ENCODE peak calls at places on chromosomes 12 and 14, in four cellular contexts. One of them, this sample, is unnamed.

GRCh38 chr14:76501156-76501555 is 125.2 kb downstream of the ESRRB start:
- DNase-seq in HepG2: no peak
- DNase-seq in K562: no peak
- DNase-seq in H1: no peak
- DNase-seq in this sample: no peak

GRCh38 chr12:51351913-51352532 is 5.5 kb upstream of the CELA1 start:
- DNase-seq in HepG2: peak
- DNase-seq in K562: peak
- DNase-seq in H1: peak
- DNase-seq in this sample: peak

GRCh38 chr14:104677506-104678332 is 11.7 kb upstream of the INF2 start:
- DNase-seq in HepG2: no peak
- DNase-seq in K562: peak
- DNase-seq in H1: no peak
- DNase-seq in this sample: peak

GRCh38 chr14:79596531-79596930 is 614.8 kb downstream of the DIO2 start:
- DNase-seq in HepG2: no peak
- DNase-seq in K562: no peak
- DNase-seq in H1: no peak
- DNase-seq in this sample: no peak

GRCh38 chr14:81953419-81953818 is 419.8 kb upstream of the SEL1L start:
- DNase-seq in HepG2: no peak
- DNase-seq in K562: no peak
- DNase-seq in H1: no peak
- DNase-seq in this sample: no peak

GRCh38 chr14:21940887-21941855 is 267.6 kb upstream of the OR4E1 start:
- DNase-seq in HepG2: peak
- DNase-seq in K562: peak
- DNase-seq in H1: no peak
- DNase-seq in this sample: peak

GRCh38 chr12:98745578-98746391 is 100.7 kb downstream of the APAF1 start:
- DNase-seq in HepG2: no peak
- DNase-seq in K562: no peak
- DNase-seq in H1: no peak
- DNase-seq in this sample: peak

GRCh38 chr12:103748002-103748401 is 93.0 kb downstream of the NT5DC3 start:
- DNase-seq in HepG2: no peak
- DNase-seq in K562: no peak
- DNase-seq in H1: no peak
- DNase-seq in this sample: no peak

GRCh38 chr12:118706437-118706836 is 274.9 kb upstream of the SRRM4 start:
- DNase-seq in HepG2: no peak
- DNase-seq in K562: no peak
- DNase-seq in H1: no peak
- DNase-seq in this sample: no peak

GRCh38 chr14:99578541-99579044 is 25.4 kb downstream of the CCDC85C start:
- DNase-seq in HepG2: no peak
- DNase-seq in K562: no peak
- DNase-seq in H1: no peak
- DNase-seq in this sample: no peak

GRCh38 chr14:66143387-66144112 is 342.6 kb upstream of the CCDC196 start:
- DNase-seq in HepG2: no peak
- DNase-seq in K562: no peak
- DNase-seq in H1: no peak
- DNase-seq in this sample: no peak

GRCh38 chr14:103542545-103543088 is 13.6 kb downstream of the TRMT61A start:
- DNase-seq in HepG2: no peak
- DNase-seq in K562: no peak
- DNase-seq in H1: no peak
- DNase-seq in this sample: no peak

GRCh38 chr14:75343914-75344313 is 65.3 kb downstream of the FOS start:
- DNase-seq in HepG2: no peak
- DNase-seq in K562: no peak
- DNase-seq in H1: no peak
- DNase-seq in this sample: no peak

GRCh38 chr14:68547305-68548193 is 245.3 kb downstream of the ZFP36L1 start:
- DNase-seq in HepG2: no peak
- DNase-seq in K562: no peak
- DNase-seq in H1: no peak
- DNase-seq in this sample: no peak

GRCh38 chr12:69027411-69027811 is 94.4 kb upstream of the CPM start:
- DNase-seq in HepG2: no peak
- DNase-seq in K562: no peak
- DNase-seq in H1: no peak
- DNase-seq in this sample: peak

GRCh38 chr14:54669759-54670630 is 103.1 kb downstream of the SAMD4A start:
- DNase-seq in HepG2: no peak
- DNase-seq in K562: no peak
- DNase-seq in H1: no peak
- DNase-seq in this sample: no peak

GRCh38 chr14:102015045-102015685 is 50.8 kb downstream of the DYNC1H1 start:
- DNase-seq in HepG2: no peak
- DNase-seq in K562: no peak
- DNase-seq in H1: no peak
- DNase-seq in this sample: no peak

GRCh38 chr14:24377126-24377525 is 9.1 kb downstream of the NFATC4 start:
- DNase-seq in HepG2: no peak
- DNase-seq in K562: peak
- DNase-seq in H1: no peak
- DNase-seq in this sample: no peak

GRCh38 chr12:62530596-62530995 is 64.0 kb downstream of the MON2 start:
- DNase-seq in HepG2: no peak
- DNase-seq in K562: no peak
- DNase-seq in H1: no peak
- DNase-seq in this sample: no peak

GRCh38 chr14:101068958-101069549 is 165.5 kb upstream of the RTL1 start:
- DNase-seq in HepG2: no peak
- DNase-seq in K562: no peak
- DNase-seq in H1: no peak
- DNase-seq in this sample: peak

GRCh38 chr12:128052341-128052740 is 214.6 kb upstream of the TMEM132C start:
- DNase-seq in HepG2: no peak
- DNase-seq in K562: no peak
- DNase-seq in H1: no peak
- DNase-seq in this sample: no peak

GRCh38 chr12:93896962-93897361 is 219.8 kb downstream of the CRADD start:
- DNase-seq in HepG2: no peak
- DNase-seq in K562: no peak
- DNase-seq in H1: no peak
- DNase-seq in this sample: no peak

GRCh38 chr14:22220427-22220826 is 368.6 kb downstream of the DAD1 start:
- DNase-seq in HepG2: no peak
- DNase-seq in K562: no peak
- DNase-seq in H1: no peak
- DNase-seq in this sample: no peak

GRCh38 chr14:50082308-50082742 is 34.0 kb downstream of the VCPKMT start:
- DNase-seq in HepG2: no peak
- DNase-seq in K562: no peak
- DNase-seq in H1: no peak
- DNase-seq in this sample: no peak

GRCh38 chr12:26396402-26396801 is 201.0 kb downstream of the SSPN start:
- DNase-seq in HepG2: no peak
- DNase-seq in K562: no peak
- DNase-seq in H1: no peak
- DNase-seq in this sample: no peak

GRCh38 chr14:55433880-55434804 is 6.3 kb downstream of the TBPL2 start:
- DNase-seq in HepG2: no peak
- DNase-seq in K562: no peak
- DNase-seq in H1: no peak
- DNase-seq in this sample: no peak

GRCh38 chr12:132346496-132347470 is 17.4 kb upstream of the GALNT9 start:
- DNase-seq in HepG2: no peak
- DNase-seq in K562: no peak
- DNase-seq in H1: no peak
- DNase-seq in this sample: no peak

GRCh38 chr14:104805326-104805678 is 4.4 kb downstream of the ZBTB42 start:
- DNase-seq in HepG2: no peak
- DNase-seq in K562: peak
- DNase-seq in H1: no peak
- DNase-seq in this sample: no peak

GRCh38 chr14:95664546-95664945 is 21.7 kb upstream of the TCL1B start:
- DNase-seq in HepG2: no peak
- DNase-seq in K562: no peak
- DNase-seq in H1: no peak
- DNase-seq in this sample: no peak

GRCh38 chr12:122983789-122984515 is 3.5 kb downstream of the ARL6IP4 start:
- DNase-seq in HepG2: peak
- DNase-seq in K562: peak
- DNase-seq in H1: no peak
- DNase-seq in this sample: peak

GRCh38 chr12:10715491-10715890 is 7.6 kb downstream of the YBX3 start:
- DNase-seq in HepG2: no peak
- DNase-seq in K562: no peak
- DNase-seq in H1: no peak
- DNase-seq in this sample: no peak

GRCh38 chr14:106848330-106849121 is 1322.1 kb downstream of the TMEM121 start:
- DNase-seq in HepG2: peak
- DNase-seq in K562: no peak
- DNase-seq in H1: no peak
- DNase-seq in this sample: no peak

GRCh38 chr12:49519574-49519936 is 19.3 kb upstream of the KCNH3 start:
- DNase-seq in HepG2: no peak
- DNase-seq in K562: no peak
- DNase-seq in H1: no peak
- DNase-seq in this sample: no peak

GRCh38 chr12:124910561-124911478 is 3.6 kb downstream of the UBC start:
- DNase-seq in HepG2: no peak
- DNase-seq in K562: no peak
- DNase-seq in H1: no peak
- DNase-seq in this sample: no peak

GRCh38 chr12:12016284-12017100 is 54.2 kb upstream of the BCL2L14 start:
- DNase-seq in HepG2: no peak
- DNase-seq in K562: no peak
- DNase-seq in H1: no peak
- DNase-seq in this sample: no peak

DNA sequence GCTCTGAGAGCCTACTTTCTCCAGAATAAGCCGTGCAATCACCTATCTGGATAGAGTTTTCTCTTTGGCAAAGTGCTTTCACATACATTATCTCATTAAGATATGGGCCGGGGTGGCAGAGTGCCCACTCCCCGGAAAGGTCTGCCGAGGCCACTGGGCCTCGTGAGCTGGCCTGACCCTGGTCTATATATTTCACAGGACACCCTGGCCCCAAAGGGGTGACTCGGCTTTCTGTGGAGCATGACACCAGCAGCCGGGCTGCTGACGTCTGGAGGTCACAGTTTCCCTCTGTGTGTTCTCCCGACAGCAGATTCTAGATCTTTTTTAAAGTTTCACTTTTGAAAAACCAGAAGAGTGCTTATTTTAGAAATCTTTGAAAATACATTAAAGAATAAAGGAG is 27.9 kb upstream of the ATP2A2 start:
- DNase-seq in HepG2: no peak
- DNase-seq in K562: no peak
- DNase-seq in H1: no peak
- DNase-seq in this sample: no peak
- TF ChIP-seq JUN in HepG2: no peak
- TF ChIP-seq JUN in K562: no peak
- TF ChIP-seq JUN in H1: no peak
- TF ChIP-seq JUN in this sample: no peak

GRCh38 chr12:22287776-22288621 is 46.5 kb downstream of the ST8SIA1 start:
- DNase-seq in HepG2: no peak
- DNase-seq in K562: no peak
- DNase-seq in H1: no peak
- DNase-seq in this sample: peak
- H2AFZ ChIP-seq in HepG2: no peak
- H2AFZ ChIP-seq in K562: no peak
- H2AFZ ChIP-seq in H1: peak
- H2AFZ ChIP-seq in this sample: peak

DNA sequence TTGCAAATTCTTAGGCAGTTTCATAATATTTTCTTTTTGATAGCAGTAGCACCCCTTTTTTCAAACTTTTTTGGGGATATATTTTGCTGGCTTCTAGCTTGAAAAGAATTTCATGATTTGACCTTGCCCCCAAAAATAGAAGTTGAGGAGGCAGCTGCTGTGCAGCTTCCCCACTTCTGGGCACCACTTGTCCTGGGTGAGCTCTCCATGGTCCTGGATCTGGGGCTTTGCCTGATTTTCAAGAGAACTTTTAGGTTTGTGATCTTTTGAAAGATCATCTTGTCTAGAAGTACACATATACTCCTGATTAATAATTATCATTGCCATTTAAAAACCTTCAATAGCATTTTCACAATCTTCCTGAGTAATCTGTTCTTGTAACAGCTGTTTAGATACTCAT is 271.6 kb downstream of the NPAS3 start:
- DNase-seq in HepG2: no peak
- DNase-seq in K562: peak
- DNase-seq in H1: no peak
- DNase-seq in this sample: peak
- TF ChIP-seq JUN in HepG2: no peak
- TF ChIP-seq JUN in K562: no peak
- TF ChIP-seq JUN in H1: no peak
- TF ChIP-seq JUN in this sample: no peak

DNA sequence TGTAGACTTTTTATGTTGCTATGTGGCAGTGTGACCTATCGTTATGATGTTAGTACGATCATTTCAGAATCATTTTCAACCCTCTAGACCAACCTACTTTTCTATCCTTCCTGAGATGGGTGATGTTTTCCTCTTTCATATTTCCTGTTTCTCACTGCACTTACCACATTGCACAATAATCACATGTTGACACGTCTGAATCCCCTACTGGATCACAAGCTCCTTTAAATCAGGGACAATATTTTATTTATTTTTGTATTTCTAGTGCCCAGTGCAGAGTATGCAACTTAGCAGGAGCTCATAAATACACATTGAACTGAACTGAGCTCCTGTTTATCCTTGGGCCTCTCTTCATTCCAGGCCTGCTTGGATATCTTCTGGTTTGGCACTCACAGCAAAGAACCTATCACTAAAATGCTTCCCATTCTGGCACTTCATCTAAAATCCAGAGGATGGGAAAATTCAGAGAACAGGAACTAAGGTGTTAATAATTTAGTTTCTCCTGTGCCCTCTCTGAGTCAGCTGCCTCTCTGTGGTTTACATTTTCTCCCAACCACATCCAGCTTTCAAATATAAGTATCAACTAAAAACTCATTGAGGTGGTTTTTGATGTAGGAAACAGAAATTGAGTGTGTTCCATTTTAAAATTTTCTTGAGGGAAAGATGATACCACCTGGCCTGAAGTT is 69.4 kb upstream of the DYRK2 start:
- DNase-seq in HepG2: no peak
- DNase-seq in K562: no peak
- DNase-seq in H1: no peak
- DNase-seq in this sample: no peak
- H2AFZ ChIP-seq in HepG2: no peak
- H2AFZ ChIP-seq in K562: no peak
- H2AFZ ChIP-seq in H1: no peak
- H2AFZ ChIP-seq in this sample: no peak

This sample was measured in endothelial cell of umbilical vein.